ENCODE peak calls at places on chromosomes 16 and 17, in six cellular contexts. Q, R, N, A, M and S are unnamed samples.

GRCh38 chr16:67917852-67918236 is 13.8 kb downstream of the CTRL start:
- DNase-seq in A (peak), R (peak), N (peak), Q (peak), M (peak), S (peak)

GRCh38 chr16:4032768-4033167 is 83.5 kb downstream of the ADCY9 start:
- DNase-seq in N (no peak), R (peak), A (no peak), Q (no peak), M (peak), S (peak)

GRCh38 chr17:64492481-64493109 is 4.3 kb downstream of the POLG2 start:
- DNase-seq in Q (peak), R (peak), M (peak), N (no peak), A (no peak), S (no peak)

GRCh38 chr17:81991684-81992513 is 14.5 kb downstream of the ASPSCR1 start:
- DNase-seq in N (peak), M (peak), Q (peak), A (peak), R (peak), S (peak)

GRCh38 chr16:80027007-80027965 is 426.7 kb upstream of the MAF start:
- DNase-seq in N (peak), R (peak), M (peak), Q (peak), A (peak), S (peak)

GRCh38 chr17:82840431-82840831 is 609 bp upstream of the ZNF750 start:
- DNase-seq in Q (no peak), R (no peak), M (peak), N (peak), A (no peak), S (no peak)

GRCh38 chr16:57341441-57342303 is 16.9 kb upstream of the CCL22 start:
- DNase-seq in M (peak), R (peak), A (peak), Q (peak), N (peak), S (peak)

GRCh38 chr17:35214192-35214591 is 20.0 kb upstream of the SLC35G3 start:
- DNase-seq in R (no peak), Q (no peak), A (no peak), N (no peak), M (no peak), S (no peak)

GRCh38 chr16:48539485-48540221 is 70.3 kb downstream of the N4BP1 start:
- DNase-seq in R (no peak), Q (no peak), M (no peak), N (no peak), A (no peak), S (no peak)